ENCODE peak calls at places on chromosomes 3 and 15, in eight cellular contexts. M is ovary, O is A549, A is sigmoid colon, G is SK-N-SH, N is transverse colon, D is esophagus muscularis mucosa, W is upper lobe of left lung. V is an unnamed sample.

GRCh38 chr3:99515-99914 is 97.0 kb upstream of the CHL1 start:
- DNase-seq in A (no peak), W (no peak), O (no peak), G (peak; percentile 13), M (no peak), N (no peak), D (no peak), V (no peak)

GRCh38 chr3:146134348-146135117 is 26.5 kb downstream of the PLOD2 start:
- DNase-seq in D (no peak), N (no peak), G (no peak), A (no peak), O (no peak), W (no peak), M (no peak), V (no peak)

GRCh38 chr3:131485116-131485515 is 17.7 kb downstream of the MRPL3 start:
- DNase-seq in N (no peak), O (no peak), D (no peak), M (no peak), A (no peak), W (no peak), G (no peak), V (no peak)

GRCh38 chr3:13119471-13120220 is 46.4 kb upstream of the IQSEC1 start:
- DNase-seq in W (no peak), D (no peak), G (no peak), O (no peak), M (no peak), N (no peak), A (peak; percentile 47), V (no peak)

GRCh38 chr3:52218454-52218853 is 7.0 kb downstream of the TLR9 start:
- DNase-seq in G (no peak), M (peak; percentile 25), W (no peak), N (peak; percentile 40), A (no peak), O (no peak), D (no peak), V (no peak)

GRCh38 chr15:27674826-27675225 is 424.3 kb downstream of the OCA2 start:
- DNase-seq in D (no peak), O (no peak), A (no peak), W (no peak), G (no peak), N (no peak), M (no peak), V (no peak)

GRCh38 chr15:50143255-50143860 is 24.3 kb upstream of the ATP8B4 start:
- DNase-seq in N (no peak), O (no peak), A (no peak), D (no peak), W (no peak), M (no peak), G (no peak), V (no peak)

GRCh38 chr3:32076566-32076965 is 29.9 kb upstream of the GPD1L start:
- DNase-seq in W (no peak), A (no peak), D (no peak), M (no peak), O (no peak), N (no peak), G (no peak), V (no peak)

GRCh38 chr3:25284249-25284648 is 143.8 kb upstream of the RARB start:
- DNase-seq in W (no peak), D (peak; percentile 37), G (no peak), M (no peak), O (no peak), N (no peak), A (no peak), V (no peak)

GRCh38 chr3:64229903-64230302 is 4.6 kb upstream of the PRICKLE2 start:
- DNase-seq in M (no peak), N (no peak), O (no peak), D (no peak), W (no peak), G (no peak), A (no peak), V (no peak)

GRCh38 chr15:40266828-40267304 is 16.0 kb downstream of the ANKRD63 start:
- DNase-seq in D (no peak), W (no peak), M (peak; percentile 79), A (peak; percentile 93), O (peak; percentile 75), G (no peak), N (peak; percentile 45), V (no peak)

GRCh38 chr15:31237042-31237324 is 89.7 kb upstream of the KLF13 start:
- DNase-seq in O (no peak), A (peak; percentile 54), N (no peak), G (no peak), D (no peak), M (no peak), W (no peak), V (no peak)

GRCh38 chr3:85678713-85679112 is 719.9 kb downstream of the CADM2 start:
- DNase-seq in O (no peak), N (no peak), A (no peak), G (no peak), W (no peak), D (no peak), M (no peak), V (no peak)

GRCh38 chr15:61195116-61196002 is 33.7 kb downstream of the RORA start:
- DNase-seq in D (no peak), O (peak; percentile 71), M (no peak), W (no peak), G (peak; percentile 39), A (no peak), N (no peak), V (no peak)

GRCh38 chr3:116444819-116445290 is 432 bp downstream of the LSAMP start:
- DNase-seq in D (no peak), G (peak; percentile 59), W (peak; percentile 68), N (no peak), O (no peak), M (no peak), A (peak; percentile 71), V (no peak)

GRCh38 chr3:64668582-64669510 is 19.0 kb downstream of the ADAMTS9 start:
- DNase-seq in D (peak; percentile 45), N (no peak), A (no peak), G (no peak), W (no peak), M (peak; percentile 29), O (no peak), V (no peak)

GRCh38 chr3:171088984-171089754 is 62.6 kb upstream of the SLC2A2 start:
- DNase-seq in W (no peak), N (no peak), A (no peak), D (no peak), M (no peak), G (no peak), O (peak; percentile 3), V (no peak)
- TF ChIP-seq EP300 in W (no peak), N (no peak), A (no peak), D (no peak), M (no peak), G (peak; percentile 79), O (no peak), V (no peak)

DNA sequence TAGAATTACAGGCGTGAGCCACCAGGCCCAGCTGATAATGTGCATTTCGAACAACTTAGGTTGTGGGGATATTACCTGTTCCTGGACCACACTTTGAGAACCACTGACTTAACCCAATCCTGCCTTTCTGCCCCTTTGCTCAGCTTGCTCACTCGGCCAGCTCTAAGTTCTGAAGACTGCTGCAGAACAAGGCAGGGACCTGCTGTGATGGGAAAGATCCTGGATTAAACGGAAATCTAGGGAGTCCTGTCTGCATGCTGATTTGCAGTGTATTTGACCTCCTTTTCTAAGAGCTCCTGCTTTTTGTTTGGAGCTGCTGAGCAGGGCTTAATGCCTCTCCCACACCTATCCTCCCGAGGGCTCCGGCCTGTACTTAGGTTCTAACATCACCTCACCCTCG is 2.9 kb downstream of the LTK start:
- DNase-seq in D (no peak), N (no peak), O (no peak), M (no peak), W (no peak), A (no peak), G (no peak), V (no peak)
- H3K4me3 ChIP-seq in D (no peak overlapping the region), N (peak overlapping the region; percentile 51), O (no peak overlapping the region), M (no peak overlapping the region), W (no peak overlapping the region), A (no peak overlapping the region), G (no peak overlapping the region), V (no peak overlapping the region)

DNA sequence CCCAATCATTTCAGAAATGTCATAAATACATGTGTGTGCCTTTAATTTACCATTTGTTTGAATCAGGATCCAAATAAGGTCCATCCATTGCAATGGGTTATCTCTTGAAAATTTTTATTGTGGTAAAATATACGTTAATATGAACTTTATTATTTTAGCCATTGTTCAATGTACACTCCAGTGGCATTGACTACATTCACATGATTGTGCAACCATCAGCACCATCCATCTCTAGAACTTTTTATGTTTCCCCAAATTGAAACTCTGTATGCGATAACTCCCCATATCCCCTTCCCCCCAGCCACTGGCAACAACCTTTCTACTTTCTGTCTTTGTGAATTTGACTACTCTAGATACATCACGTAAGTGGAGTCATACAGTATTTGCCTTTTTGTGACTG is 12.0 kb downstream of the CRTAP start:
- DNase-seq in M (no peak), W (no peak), G (no peak), N (no peak), O (no peak), D (no peak), A (no peak), V (no peak)
- TF ChIP-seq EP300 in M (no peak), W (no peak), G (no peak), N (no peak), O (no peak), D (no peak), A (no peak), V (no peak)

GRCh38 chr3:75395601-75396315 is 268.4 kb upstream of the FRG2C start:
- DNase-seq in W (peak; percentile 84), A (no peak), D (no peak), G (no peak), M (no peak), N (no peak), O (no peak), V (no peak)
- H3K4me3 ChIP-seq in W (peak overlapping the region; percentile 36), A (peak overlapping the region; percentile 38), D (peak overlapping the region; percentile 22), G (no peak overlapping the region), M (no peak overlapping the region), N (peak overlapping the region; percentile 33), O (no peak overlapping the region), V (no peak overlapping the region)